ENCODE peak calls at places on chromosomes 3 and 15, in eight cellular contexts. W, V, B, H, S, P, A and Q are unnamed samples.

GRCh38 chr15:73964736-73965093 is 27.4 kb downstream of the STOML1 start:
- DNase-seq in W (peak), V (peak), B (peak), H (peak), S (peak), P (peak), A (peak), Q (peak)

GRCh38 chr15:39999538-39999937 is 39.4 kb downstream of the SRP14 start:
- DNase-seq in W (no peak), V (no peak), B (no peak), H (no peak), S (no peak), P (no peak), A (no peak), Q (no peak)

GRCh38 chr3:55405436-55405835 is 81.7 kb downstream of the WNT5A start:
- DNase-seq in W (peak), V (peak), B (no peak), H (no peak), S (peak), P (no peak), A (peak), Q (no peak)

GRCh38 chr3:160661660-160662059 is 15.3 kb upstream of the ARL14 start:
- DNase-seq in W (no peak), V (no peak), B (no peak), H (no peak), S (no peak), P (no peak), A (peak), Q (no peak)

GRCh38 chr3:55500555-55501340 is 13.6 kb upstream of the WNT5A start:
- DNase-seq in W (no peak), V (no peak), B (no peak), H (no peak), S (no peak), P (no peak), A (no peak), Q (no peak)

GRCh38 chr15:88932271-88932874 is 19.2 kb upstream of the MFGE8 start:
- DNase-seq in W (no peak), V (no peak), B (no peak), H (no peak), S (no peak), P (no peak), A (no peak), Q (no peak)

GRCh38 chr15:57865294-57865693 is 158.8 kb downstream of the POLR2M start:
- DNase-seq in W (peak), V (peak), B (no peak), H (no peak), S (no peak), P (no peak), A (peak), Q (no peak)

GRCh38 chr3:24680214-24680967 is 185.7 kb upstream of the THRB start:
- DNase-seq in W (peak), V (peak), B (peak), H (peak), S (peak), P (peak), A (peak), Q (no peak)

GRCh38 chr15:69194854-69195253 is 34.4 kb downstream of the GLCE start:
- DNase-seq in W (no peak), V (no peak), B (no peak), H (no peak), S (no peak), P (no peak), A (peak), Q (no peak)

GRCh38 chr3:184683900-184684560 is 27.8 kb downstream of the MAGEF1 start:
- DNase-seq in W (no peak), V (no peak), B (no peak), H (no peak), S (no peak), P (no peak), A (no peak), Q (no peak)

GRCh38 chr15:98000249-98001203 is 40.0 kb downstream of the ARRDC4 start:
- DNase-seq in W (no peak), V (no peak), B (no peak), H (no peak), S (peak), P (no peak), A (no peak), Q (no peak)

DNA sequence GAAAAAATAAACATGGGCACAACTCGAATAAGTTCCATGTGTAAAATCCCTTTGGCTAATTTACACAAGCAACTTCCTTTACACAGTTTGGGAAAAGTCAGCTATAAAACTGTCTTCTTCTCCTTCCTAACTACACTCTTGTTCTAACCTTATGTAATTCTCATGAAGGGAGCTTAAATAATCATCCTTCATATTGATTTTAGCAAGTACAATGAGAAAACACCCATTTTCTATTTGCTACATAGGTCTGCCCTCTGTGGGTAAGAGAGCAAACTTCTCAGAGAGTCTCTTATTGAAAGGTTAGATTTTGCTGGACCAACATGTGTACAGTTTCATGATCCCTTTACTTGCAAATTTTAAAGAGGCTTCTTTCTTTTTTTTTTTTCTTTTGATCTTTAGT is 398.5 kb downstream of the ROBO1 start:
- DNase-seq in W (no peak), V (peak), B (no peak), H (no peak), S (peak), P (no peak), A (peak), Q (no peak)
- TF ChIP-seq CTCF in W (no peak), V (peak), B (peak), H (no peak), S (peak), P (no peak), A (peak), Q (no peak)

DNA sequence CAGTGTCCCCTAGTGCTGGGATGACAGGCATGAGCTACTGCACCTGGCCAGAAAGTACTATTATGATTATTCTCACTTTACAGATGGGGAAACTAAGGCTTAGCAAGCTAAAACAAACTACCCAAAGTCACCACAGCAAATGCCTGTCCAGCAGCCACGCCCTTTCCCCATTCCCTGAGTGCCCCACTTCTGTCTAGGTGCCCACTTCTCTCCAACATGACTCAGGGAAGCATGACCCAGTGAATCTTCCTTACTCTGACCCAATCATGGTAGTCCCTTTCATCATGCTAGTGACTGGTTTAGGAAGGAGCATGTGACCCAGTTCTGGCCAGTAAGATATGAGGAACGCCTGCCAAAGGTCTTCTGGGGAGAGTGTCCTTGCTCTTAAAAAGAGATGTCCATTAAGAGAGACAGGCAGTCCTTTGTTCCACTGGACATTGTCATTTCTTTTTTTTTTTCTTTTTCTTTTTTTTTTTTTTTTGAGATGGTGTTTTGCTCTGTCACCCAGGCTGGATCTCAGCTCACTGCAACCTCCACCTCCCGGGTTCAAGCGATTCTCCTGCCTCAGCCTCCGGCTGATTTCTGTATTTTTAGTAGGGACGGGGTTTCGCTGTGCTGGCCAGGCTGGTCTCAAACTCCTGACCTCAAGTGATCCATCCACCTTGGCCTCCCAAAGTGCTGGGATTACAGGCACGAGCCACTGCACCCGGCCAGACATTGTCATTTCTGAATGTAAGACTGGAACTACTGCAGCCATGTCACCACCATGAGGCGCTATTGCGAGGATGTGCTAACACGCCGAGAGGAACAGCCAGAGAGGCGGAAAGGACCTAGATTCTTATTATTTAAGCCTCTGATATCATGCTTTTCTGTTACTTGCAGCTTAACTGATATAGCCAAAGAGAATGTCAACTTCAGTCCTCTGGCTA is 19.8 kb downstream of the MEGF11 start:
- DNase-seq in W (no peak), V (peak), B (no peak), H (no peak), S (peak), P (no peak), A (no peak), Q (no peak)
- TF ChIP-seq CTCF in W (no peak), V (peak), B (no peak), H (peak), S (no peak), P (no peak), A (peak), Q (peak)

DNA sequence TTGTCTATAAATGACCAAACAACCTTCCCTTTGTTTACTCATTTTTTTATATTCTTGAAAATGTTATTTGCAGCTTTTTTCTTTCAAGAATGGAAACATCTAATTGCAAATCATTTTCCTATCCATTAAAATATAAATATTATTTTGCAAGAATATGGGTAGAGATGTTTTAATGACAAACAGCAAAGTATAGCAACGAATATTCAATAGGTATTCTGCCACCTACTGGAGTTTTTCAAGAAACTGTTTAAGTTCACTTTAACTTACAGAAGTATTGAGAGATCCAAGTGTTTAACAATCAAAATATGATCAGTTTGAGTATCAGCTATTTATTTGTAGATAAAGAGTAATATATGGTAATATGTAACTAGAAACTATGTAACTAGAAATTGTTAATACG is 6.9 kb upstream of the EOGT start:
- DNase-seq in W (no peak), V (no peak), B (no peak), H (no peak), S (no peak), P (no peak), A (no peak), Q (no peak)
- TF ChIP-seq CTCF in W (no peak), V (peak), B (peak), H (peak), S (peak), P (no peak), A (peak), Q (peak)

DNA sequence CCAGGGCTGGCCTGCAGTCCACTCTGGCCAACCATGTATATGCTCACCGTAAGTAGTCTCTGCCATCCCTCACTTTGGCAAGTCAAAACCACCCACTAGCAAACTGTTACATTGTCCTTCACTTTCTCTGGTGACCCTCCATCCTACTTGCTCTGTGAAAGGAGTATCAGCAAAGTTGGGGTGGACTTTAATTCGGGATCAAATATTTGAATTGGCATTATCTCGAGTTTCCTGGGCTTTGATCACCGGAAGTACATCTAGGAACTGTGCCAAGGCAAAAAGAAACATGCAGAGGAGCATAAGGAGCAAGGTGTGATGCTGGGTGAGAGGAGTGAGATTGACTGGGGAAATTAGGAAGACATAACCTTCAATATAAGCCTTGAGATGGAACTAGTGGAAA is 188.9 kb upstream of the P2RY1 start:
- DNase-seq in W (no peak), V (no peak), B (no peak), H (no peak), S (no peak), P (no peak), A (no peak), Q (no peak)
- TF ChIP-seq CTCF in W (no peak), V (no peak), B (no peak), H (no peak), S (no peak), P (no peak), A (no peak), Q (no peak)

GRCh38 chr15:84780492-84780891 is 32.1 kb downstream of the ZNF592 start:
- DNase-seq in W (no peak), V (no peak), B (no peak), H (no peak), S (no peak), P (no peak), A (no peak), Q (no peak)
- TF ChIP-seq CTCF in W (no peak), V (no peak), B (no peak), H (no peak), S (no peak), P (no peak), A (no peak), Q (no peak)

DNA sequence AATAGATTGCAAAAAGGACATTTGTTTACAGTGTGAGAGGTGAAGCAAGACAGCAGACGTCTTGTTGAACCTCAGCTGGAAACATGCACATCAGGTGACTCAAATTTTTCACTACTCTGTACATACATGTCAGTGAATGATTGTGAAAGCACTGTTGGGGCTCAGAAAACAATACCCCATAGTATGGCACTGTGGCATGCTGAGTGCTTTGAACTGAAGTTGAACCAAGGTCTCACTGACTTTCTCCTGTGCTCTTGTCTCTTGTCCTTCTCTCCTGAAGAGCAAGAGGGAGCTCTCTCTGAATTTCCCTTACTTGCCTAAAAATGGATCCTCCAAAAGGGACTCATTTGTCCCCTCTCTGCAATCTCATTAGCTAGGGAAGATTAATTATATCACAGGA is 24.5 kb upstream of the NEDD4 start:
- DNase-seq in W (no peak), V (no peak), B (no peak), H (no peak), S (no peak), P (no peak), A (no peak), Q (no peak)
- TF ChIP-seq CTCF in W (no peak), V (peak), B (no peak), H (no peak), S (peak), P (no peak), A (peak), Q (no peak)